ENCODE peak calls at places on chromosomes 6 and 20, in seven cellular contexts. One of them, this sample, is unnamed.

GRCh38 chr20:48783533-48784272 is 44.1 kb downstream of the PREX1 start:
- DNase-seq in testis: no peak
- DNase-seq in A549: no peak
- DNase-seq in kidney: no peak
- DNase-seq in pancreas: no peak
- DNase-seq in sigmoid colon: no peak
- DNase-seq in uterus: no peak
- DNase-seq in this sample: no peak

GRCh38 chr6:42281570-42281969 is 63.9 kb upstream of the MRPS10 start:
- DNase-seq in pancreas: no peak
- DNase-seq in uterus: no peak
- DNase-seq in A549: no peak
- DNase-seq in kidney: peak; percentile 60
- DNase-seq in testis: no peak
- DNase-seq in sigmoid colon: no peak
- DNase-seq in this sample: no peak

GRCh38 chr20:10051185-10051584 is 16.4 kb downstream of the ANKEF1 start:
- DNase-seq in A549: no peak
- DNase-seq in sigmoid colon: no peak
- DNase-seq in kidney: no peak
- DNase-seq in uterus: no peak
- DNase-seq in pancreas: no peak
- DNase-seq in testis: no peak
- DNase-seq in this sample: no peak

GRCh38 chr20:7637184-7637583 is 303.1 kb downstream of the HAO1 start:
- DNase-seq in sigmoid colon: no peak
- DNase-seq in uterus: no peak
- DNase-seq in testis: no peak
- DNase-seq in pancreas: no peak
- DNase-seq in kidney: no peak
- DNase-seq in A549: no peak
- DNase-seq in this sample: no peak

GRCh38 chr6:66772785-66773184 is 1065.8 kb upstream of the EYS start:
- DNase-seq in A549: no peak
- DNase-seq in sigmoid colon: no peak
- DNase-seq in uterus: no peak
- DNase-seq in pancreas: no peak
- DNase-seq in testis: no peak
- DNase-seq in kidney: no peak
- DNase-seq in this sample: peak; percentile 26

GRCh38 chr6:2857580-2858337 is 16.1 kb upstream of the SERPINB1 start:
- DNase-seq in A549: peak; percentile 83
- DNase-seq in uterus: no peak
- DNase-seq in sigmoid colon: no peak
- DNase-seq in testis: peak; percentile 63
- DNase-seq in pancreas: no peak
- DNase-seq in kidney: peak; percentile 91
- DNase-seq in this sample: peak; percentile 83

GRCh38 chr6:168002812-168003211 is 5.3 kb downstream of the KIF25 start:
- DNase-seq in uterus: no peak
- DNase-seq in A549: no peak
- DNase-seq in testis: no peak
- DNase-seq in pancreas: no peak
- DNase-seq in kidney: no peak
- DNase-seq in sigmoid colon: no peak
- DNase-seq in this sample: no peak

GRCh38 chr20:30611239-30611984 is 646.1 kb upstream of the DEFB115 start:
- DNase-seq in uterus: no peak
- DNase-seq in kidney: no peak
- DNase-seq in testis: peak; percentile 70
- DNase-seq in pancreas: no peak
- DNase-seq in A549: no peak
- DNase-seq in sigmoid colon: no peak
- DNase-seq in this sample: no peak

GRCh38 chr6:21593927-21594421 is 423 bp downstream of the SOX4 start:
- DNase-seq in sigmoid colon: no peak
- DNase-seq in A549: no peak
- DNase-seq in pancreas: no peak
- DNase-seq in kidney: no peak
- DNase-seq in testis: peak; percentile 42
- DNase-seq in uterus: peak; percentile 45
- DNase-seq in this sample: no peak

GRCh38 chr20:16514145-16514544 is 59.1 kb downstream of the KIF16B start:
- DNase-seq in A549: no peak
- DNase-seq in kidney: no peak
- DNase-seq in pancreas: no peak
- DNase-seq in sigmoid colon: no peak
- DNase-seq in testis: no peak
- DNase-seq in uterus: no peak
- DNase-seq in this sample: no peak

GRCh38 chr6:51526922-51527321 is 560.5 kb downstream of the PKHD1 start:
- DNase-seq in kidney: no peak
- DNase-seq in sigmoid colon: no peak
- DNase-seq in A549: no peak
- DNase-seq in pancreas: no peak
- DNase-seq in uterus: no peak
- DNase-seq in testis: no peak
- DNase-seq in this sample: no peak

GRCh38 chr20:41330343-41330720 is 10.3 kb upstream of the LPIN3 start:
- DNase-seq in A549: no peak
- DNase-seq in testis: no peak
- DNase-seq in kidney: peak; percentile 67
- DNase-seq in uterus: no peak
- DNase-seq in sigmoid colon: no peak
- DNase-seq in pancreas: no peak
- DNase-seq in this sample: no peak

GRCh38 chr6:132179955-132180354 is 221.3 kb downstream of the MOXD1 start:
- DNase-seq in pancreas: no peak
- DNase-seq in testis: no peak
- DNase-seq in uterus: no peak
- DNase-seq in sigmoid colon: no peak
- DNase-seq in A549: no peak
- DNase-seq in kidney: no peak
- DNase-seq in this sample: no peak

GRCh38 chr20:11103866-11104265 is 430.1 kb upstream of the JAG1 start:
- DNase-seq in pancreas: no peak
- DNase-seq in testis: no peak
- DNase-seq in uterus: no peak
- DNase-seq in A549: no peak
- DNase-seq in sigmoid colon: no peak
- DNase-seq in kidney: no peak
- DNase-seq in this sample: no peak

GRCh38 chr20:32485770-32486248 is 99.3 kb downstream of the NOL4L start:
- DNase-seq in sigmoid colon: peak; percentile 56
- DNase-seq in kidney: peak; percentile 47
- DNase-seq in A549: no peak
- DNase-seq in pancreas: no peak
- DNase-seq in testis: no peak
- DNase-seq in uterus: no peak
- DNase-seq in this sample: no peak

GRCh38 chr6:165652766-165653165 is 10.3 kb downstream of the PDE10A start:
- DNase-seq in testis: no peak
- DNase-seq in A549: no peak
- DNase-seq in kidney: no peak
- DNase-seq in sigmoid colon: no peak
- DNase-seq in uterus: no peak
- DNase-seq in pancreas: no peak
- DNase-seq in this sample: no peak

GRCh38 chr6:118277631-118278030 is 270.5 kb upstream of the PLN start:
- DNase-seq in kidney: no peak
- DNase-seq in sigmoid colon: no peak
- DNase-seq in pancreas: no peak
- DNase-seq in A549: no peak
- DNase-seq in uterus: no peak
- DNase-seq in testis: no peak
- DNase-seq in this sample: no peak

DNA sequence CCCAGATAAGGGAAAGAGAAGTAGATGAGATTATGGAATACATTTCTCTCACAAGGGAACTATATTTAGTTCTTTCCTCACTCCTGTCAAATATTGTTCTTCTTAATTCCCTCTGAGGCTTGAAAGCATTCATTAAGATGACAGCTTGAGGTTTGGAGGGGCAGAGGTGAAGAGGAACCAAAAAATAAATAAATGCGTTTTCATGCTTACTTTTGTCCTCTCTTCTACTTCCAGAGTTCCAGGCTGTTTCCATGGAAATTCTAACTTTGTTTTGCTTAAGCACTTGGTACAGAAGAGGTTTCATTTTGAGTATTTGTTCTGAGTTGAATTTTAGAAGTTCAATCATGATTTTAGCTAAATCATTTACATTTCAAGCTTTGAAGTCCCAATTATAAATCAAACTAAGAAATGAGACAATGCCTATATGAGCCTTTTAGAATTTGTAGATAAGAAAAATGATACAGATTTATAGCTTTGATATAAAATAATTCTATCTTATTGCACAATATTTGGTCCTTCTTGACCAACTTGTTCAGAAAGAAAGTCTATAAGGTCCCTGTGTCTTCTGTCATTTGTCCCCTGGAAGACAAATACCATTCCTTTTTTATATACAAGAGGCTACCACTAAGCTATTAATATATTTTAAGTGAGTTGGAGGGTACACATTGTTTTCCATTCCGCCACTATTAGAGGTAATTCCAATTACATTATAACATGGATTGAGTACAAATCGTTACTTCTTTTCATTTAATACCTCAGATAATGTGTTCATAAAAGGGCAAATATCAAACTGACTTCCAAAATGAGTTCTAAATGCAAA is 16.3 kb downstream of the RBM24 start:
- DNase-seq in uterus: no peak
- DNase-seq in A549: no peak
- DNase-seq in testis: no peak
- DNase-seq in kidney: no peak
- DNase-seq in sigmoid colon: no peak
- DNase-seq in pancreas: no peak
- DNase-seq in this sample: no peak
- H3K27ac ChIP-seq in uterus: peak overlapping the region; percentile 45
- H3K27ac ChIP-seq in A549: no peak overlapping the region
- H3K27ac ChIP-seq in testis: no peak overlapping the region
- H3K27ac ChIP-seq in kidney: no peak overlapping the region
- H3K27ac ChIP-seq in sigmoid colon: peak overlapping the region; percentile 7
- H3K27ac ChIP-seq in pancreas: no peak overlapping the region
- H3K27ac ChIP-seq in this sample: peak overlapping the region; percentile 17

GRCh38 chr6:48449002-48449401 is 338.0 kb upstream of the PTCHD4 start:
- DNase-seq in testis: no peak
- DNase-seq in sigmoid colon: no peak
- DNase-seq in A549: peak; percentile 7
- DNase-seq in kidney: no peak
- DNase-seq in pancreas: no peak
- DNase-seq in uterus: no peak
- DNase-seq in this sample: no peak
- TF ChIP-seq CTCF in testis: no peak
- TF ChIP-seq CTCF in sigmoid colon: no peak
- TF ChIP-seq CTCF in A549: no peak
- TF ChIP-seq CTCF in kidney: no peak
- TF ChIP-seq CTCF in pancreas: no peak
- TF ChIP-seq CTCF in uterus: no peak
- TF ChIP-seq CTCF in this sample: no peak

DNA sequence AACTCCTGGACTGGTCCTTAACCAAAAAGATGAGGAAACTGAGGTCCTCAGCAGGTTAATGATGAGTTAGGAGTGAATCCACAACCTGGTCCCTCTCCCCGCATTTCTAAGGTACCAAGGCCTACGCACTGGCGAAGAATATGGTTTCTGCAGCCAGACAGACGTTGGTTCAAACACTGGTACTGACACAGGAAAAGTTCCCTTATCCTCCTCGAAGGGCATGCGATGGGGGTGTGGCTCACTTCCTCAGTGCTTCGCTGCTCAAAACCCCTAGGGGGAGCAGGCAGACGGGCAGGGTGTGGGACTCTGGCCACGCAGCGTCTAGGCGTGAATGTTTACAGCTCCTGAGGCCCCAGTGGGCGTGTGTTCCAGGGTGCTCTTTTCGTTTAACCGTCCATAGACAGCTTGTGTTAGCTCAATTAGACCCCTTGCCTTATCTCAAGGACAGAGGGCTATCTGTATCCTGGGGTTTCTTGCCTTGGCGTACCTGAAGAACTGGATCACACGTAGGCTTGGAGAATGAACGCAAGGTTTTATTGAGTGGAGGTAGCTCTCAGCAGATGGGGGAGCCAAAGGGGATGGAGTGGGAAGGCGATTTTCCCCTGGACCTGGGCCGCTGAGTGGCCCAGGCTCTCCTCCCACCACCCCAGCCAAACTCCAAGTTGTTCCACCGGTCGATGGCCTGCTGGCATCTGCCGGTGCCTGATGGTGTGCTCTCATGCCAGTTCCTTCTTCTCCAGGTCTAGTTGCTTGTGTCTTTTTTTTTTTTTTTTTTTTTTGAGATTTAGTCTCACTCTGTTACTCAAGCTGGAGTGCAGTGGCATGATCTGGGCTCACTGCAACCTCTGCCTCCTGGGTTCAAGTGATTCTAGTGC is 31.8 kb upstream of the PTPN1 start:
- DNase-seq in A549: peak; percentile 73
- DNase-seq in pancreas: peak; percentile 72
- DNase-seq in uterus: peak; percentile 46
- DNase-seq in sigmoid colon: peak; percentile 86
- DNase-seq in kidney: peak; percentile 86
- DNase-seq in testis: peak; percentile 66
- DNase-seq in this sample: peak; percentile 44
- H3K4me3 ChIP-seq in A549: no peak overlapping the region
- H3K4me3 ChIP-seq in pancreas: no peak overlapping the region
- H3K4me3 ChIP-seq in uterus: no peak overlapping the region
- H3K4me3 ChIP-seq in sigmoid colon: no peak overlapping the region
- H3K4me3 ChIP-seq in kidney: no peak overlapping the region
- H3K4me3 ChIP-seq in testis: no peak overlapping the region
- H3K4me3 ChIP-seq in this sample: no peak overlapping the region

GRCh38 chr20:19923762-19924161 is 93.4 kb upstream of the NAA20 start:
- DNase-seq in testis: no peak
- DNase-seq in kidney: no peak
- DNase-seq in sigmoid colon: no peak
- DNase-seq in pancreas: no peak
- DNase-seq in A549: no peak
- DNase-seq in uterus: no peak
- DNase-seq in this sample: no peak

GRCh38 chr20:19920388-19921138 is 96.6 kb upstream of the NAA20 start:
- DNase-seq in testis: no peak
- DNase-seq in A549: no peak
- DNase-seq in kidney: peak; percentile 48
- DNase-seq in uterus: no peak
- DNase-seq in pancreas: no peak
- DNase-seq in sigmoid colon: no peak
- DNase-seq in this sample: no peak

GRCh38 chr20:19918965-19919329 is 98.2 kb upstream of the NAA20 start:
- DNase-seq in sigmoid colon: no peak
- DNase-seq in testis: no peak
- DNase-seq in uterus: no peak
- DNase-seq in kidney: no peak
- DNase-seq in A549: no peak
- DNase-seq in pancreas: no peak
- DNase-seq in this sample: peak; percentile 48

GRCh38 chr20:19922716-19923115 is 94.4 kb upstream of the NAA20 start:
- DNase-seq in A549: no peak
- DNase-seq in pancreas: no peak
- DNase-seq in kidney: no peak
- DNase-seq in uterus: no peak
- DNase-seq in testis: peak; percentile 33
- DNase-seq in sigmoid colon: no peak
- DNase-seq in this sample: no peak

GRCh38 chr20:19921349-19921793 is 95.8 kb upstream of the NAA20 start:
- DNase-seq in uterus: no peak
- DNase-seq in testis: no peak
- DNase-seq in kidney: no peak
- DNase-seq in sigmoid colon: no peak
- DNase-seq in pancreas: no peak
- DNase-seq in A549: no peak
- DNase-seq in this sample: peak; percentile 65
- H3K27ac ChIP-seq in uterus: no peak overlapping the region
- H3K27ac ChIP-seq in testis: no peak overlapping the region
- H3K27ac ChIP-seq in kidney: no peak overlapping the region
- H3K27ac ChIP-seq in sigmoid colon: no peak overlapping the region
- H3K27ac ChIP-seq in pancreas: no peak overlapping the region
- H3K27ac ChIP-seq in A549: no peak overlapping the region
- H3K27ac ChIP-seq in this sample: peak overlapping the region; percentile 69

This sample was measured in heart right ventricle.